ENCODE peak calls at places on chromosomes 11 and 22, in seven cellular contexts. One of them, this sample, is unnamed.

GRCh38 chr11:118435233-118435892 is 929 bp upstream of the KMT2A start:
- DNase-seq in endothelial cell of umbilical vein: peak
- DNase-seq in cardiac muscle cell: peak
- DNase-seq in effector memory CD8-positive, alpha-beta T cell: no peak
- DNase-seq in anterior cingulate cortex: no peak
- DNase-seq in NCI-H82: peak
- DNase-seq in NCI-H510A treated with DMSO at 0.1 percent for 48 hours: peak
- DNase-seq in this sample: peak

GRCh38 chr11:114057147-114057546 is 2.4 kb upstream of the ZBTB16 start:
- DNase-seq in endothelial cell of umbilical vein: peak
- DNase-seq in cardiac muscle cell: no peak
- DNase-seq in effector memory CD8-positive, alpha-beta T cell: no peak
- DNase-seq in anterior cingulate cortex: no peak
- DNase-seq in NCI-H82: no peak
- DNase-seq in NCI-H510A treated with DMSO at 0.1 percent for 48 hours: no peak
- DNase-seq in this sample: no peak

GRCh38 chr11:1827095-1827797 is 7.5 kb upstream of the SYT8 start:
- DNase-seq in endothelial cell of umbilical vein: peak
- DNase-seq in cardiac muscle cell: peak
- DNase-seq in effector memory CD8-positive, alpha-beta T cell: no peak
- DNase-seq in anterior cingulate cortex: no peak
- DNase-seq in NCI-H82: no peak
- DNase-seq in NCI-H510A treated with DMSO at 0.1 percent for 48 hours: peak
- DNase-seq in this sample: no peak

GRCh38 chr22:19680911-19681862 is 33.1 kb upstream of the SEPTIN5 start:
- DNase-seq in endothelial cell of umbilical vein: no peak
- DNase-seq in cardiac muscle cell: no peak
- DNase-seq in effector memory CD8-positive, alpha-beta T cell: no peak
- DNase-seq in anterior cingulate cortex: no peak
- DNase-seq in NCI-H82: no peak
- DNase-seq in NCI-H510A treated with DMSO at 0.1 percent for 48 hours: no peak
- DNase-seq in this sample: no peak

GRCh38 chr11:8066036-8066910 is 14.7 kb upstream of the TUB start:
- DNase-seq in endothelial cell of umbilical vein: no peak
- DNase-seq in cardiac muscle cell: no peak
- DNase-seq in effector memory CD8-positive, alpha-beta T cell: no peak
- DNase-seq in anterior cingulate cortex: no peak
- DNase-seq in NCI-H82: no peak
- DNase-seq in NCI-H510A treated with DMSO at 0.1 percent for 48 hours: no peak
- DNase-seq in this sample: no peak

GRCh38 chr11:103842795-103843194 is 193.6 kb upstream of the DDI1 start:
- DNase-seq in endothelial cell of umbilical vein: peak
- DNase-seq in cardiac muscle cell: peak
- DNase-seq in effector memory CD8-positive, alpha-beta T cell: no peak
- DNase-seq in anterior cingulate cortex: no peak
- DNase-seq in NCI-H82: peak
- DNase-seq in NCI-H510A treated with DMSO at 0.1 percent for 48 hours: no peak
- DNase-seq in this sample: no peak

GRCh38 chr22:46053563-46054090 is 76.7 kb upstream of the WNT7B start:
- DNase-seq in endothelial cell of umbilical vein: peak
- DNase-seq in cardiac muscle cell: peak
- DNase-seq in effector memory CD8-positive, alpha-beta T cell: peak
- DNase-seq in anterior cingulate cortex: peak
- DNase-seq in NCI-H82: no peak
- DNase-seq in NCI-H510A treated with DMSO at 0.1 percent for 48 hours: peak
- DNase-seq in this sample: peak

GRCh38 chr22:25028841-25029141 is 76.3 kb downstream of the KIAA1671 start:
- DNase-seq in endothelial cell of umbilical vein: no peak
- DNase-seq in cardiac muscle cell: no peak
- DNase-seq in effector memory CD8-positive, alpha-beta T cell: no peak
- DNase-seq in anterior cingulate cortex: no peak
- DNase-seq in NCI-H82: no peak
- DNase-seq in NCI-H510A treated with DMSO at 0.1 percent for 48 hours: no peak
- DNase-seq in this sample: no peak

GRCh38 chr22:39454385-39454871 is 2.4 kb upstream of the MGAT3 start:
- DNase-seq in endothelial cell of umbilical vein: no peak
- DNase-seq in cardiac muscle cell: peak
- DNase-seq in effector memory CD8-positive, alpha-beta T cell: no peak
- DNase-seq in anterior cingulate cortex: no peak
- DNase-seq in NCI-H82: no peak
- DNase-seq in NCI-H510A treated with DMSO at 0.1 percent for 48 hours: no peak
- DNase-seq in this sample: no peak

GRCh38 chr11:128845334-128845780 is 21.7 kb downstream of the KCNJ1 start:
- DNase-seq in endothelial cell of umbilical vein: no peak
- DNase-seq in cardiac muscle cell: no peak
- DNase-seq in effector memory CD8-positive, alpha-beta T cell: no peak
- DNase-seq in anterior cingulate cortex: no peak
- DNase-seq in NCI-H82: no peak
- DNase-seq in NCI-H510A treated with DMSO at 0.1 percent for 48 hours: no peak
- DNase-seq in this sample: no peak

GRCh38 chr22:39244496-39245129 is at the start of gene PDGFB:
- DNase-seq in endothelial cell of umbilical vein: peak
- DNase-seq in cardiac muscle cell: peak
- DNase-seq in effector memory CD8-positive, alpha-beta T cell: no peak
- DNase-seq in anterior cingulate cortex: no peak
- DNase-seq in NCI-H82: no peak
- DNase-seq in NCI-H510A treated with DMSO at 0.1 percent for 48 hours: peak
- DNase-seq in this sample: peak

GRCh38 chr11:10693509-10694071 is at the start of gene IRAG1:
- DNase-seq in endothelial cell of umbilical vein: no peak
- DNase-seq in cardiac muscle cell: peak
- DNase-seq in effector memory CD8-positive, alpha-beta T cell: no peak
- DNase-seq in anterior cingulate cortex: no peak
- DNase-seq in NCI-H82: peak
- DNase-seq in NCI-H510A treated with DMSO at 0.1 percent for 48 hours: no peak
- DNase-seq in this sample: no peak

GRCh38 chr11:108866781-108867180 is 201.9 kb downstream of the DDX10 start:
- DNase-seq in endothelial cell of umbilical vein: no peak
- DNase-seq in cardiac muscle cell: no peak
- DNase-seq in effector memory CD8-positive, alpha-beta T cell: no peak
- DNase-seq in anterior cingulate cortex: no peak
- DNase-seq in NCI-H82: no peak
- DNase-seq in NCI-H510A treated with DMSO at 0.1 percent for 48 hours: no peak
- DNase-seq in this sample: no peak

GRCh38 chr11:102109896-102110760 is at the start of gene YAP1:
- DNase-seq in endothelial cell of umbilical vein: peak
- DNase-seq in cardiac muscle cell: peak
- DNase-seq in effector memory CD8-positive, alpha-beta T cell: peak
- DNase-seq in anterior cingulate cortex: no peak
- DNase-seq in NCI-H82: peak
- DNase-seq in NCI-H510A treated with DMSO at 0.1 percent for 48 hours: peak
- DNase-seq in this sample: peak

GRCh38 chr11:19953909-19954308 is 206.4 kb downstream of the DBX1 start:
- DNase-seq in endothelial cell of umbilical vein: peak
- DNase-seq in cardiac muscle cell: peak
- DNase-seq in effector memory CD8-positive, alpha-beta T cell: no peak
- DNase-seq in anterior cingulate cortex: no peak
- DNase-seq in NCI-H82: peak
- DNase-seq in NCI-H510A treated with DMSO at 0.1 percent for 48 hours: peak
- DNase-seq in this sample: no peak

GRCh38 chr11:99148352-99148751 is 127.6 kb downstream of the CNTN5 start:
- DNase-seq in endothelial cell of umbilical vein: no peak
- DNase-seq in cardiac muscle cell: no peak
- DNase-seq in effector memory CD8-positive, alpha-beta T cell: no peak
- DNase-seq in anterior cingulate cortex: no peak
- DNase-seq in NCI-H82: no peak
- DNase-seq in NCI-H510A treated with DMSO at 0.1 percent for 48 hours: no peak
- DNase-seq in this sample: no peak

GRCh38 chr11:118283311-118283636 is 19.2 kb upstream of the MPZL2 start:
- DNase-seq in endothelial cell of umbilical vein: no peak
- DNase-seq in cardiac muscle cell: no peak
- DNase-seq in effector memory CD8-positive, alpha-beta T cell: no peak
- DNase-seq in anterior cingulate cortex: no peak
- DNase-seq in NCI-H82: no peak
- DNase-seq in NCI-H510A treated with DMSO at 0.1 percent for 48 hours: no peak
- DNase-seq in this sample: no peak

GRCh38 chr11:35662649-35663407 is at the start of gene TRIM44:
- DNase-seq in endothelial cell of umbilical vein: peak
- DNase-seq in cardiac muscle cell: peak
- DNase-seq in effector memory CD8-positive, alpha-beta T cell: peak
- DNase-seq in anterior cingulate cortex: peak
- DNase-seq in NCI-H82: peak
- DNase-seq in NCI-H510A treated with DMSO at 0.1 percent for 48 hours: peak
- DNase-seq in this sample: peak

GRCh38 chr22:17772963-17773605 is 1.2 kb downstream of the BID start:
- DNase-seq in endothelial cell of umbilical vein: no peak
- DNase-seq in cardiac muscle cell: peak
- DNase-seq in effector memory CD8-positive, alpha-beta T cell: no peak
- DNase-seq in anterior cingulate cortex: no peak
- DNase-seq in NCI-H82: peak
- DNase-seq in NCI-H510A treated with DMSO at 0.1 percent for 48 hours: no peak
- DNase-seq in this sample: no peak

GRCh38 chr22:36471341-36471821 is 10.1 kb downstream of the TXN2 start:
- DNase-seq in endothelial cell of umbilical vein: no peak
- DNase-seq in cardiac muscle cell: peak
- DNase-seq in effector memory CD8-positive, alpha-beta T cell: no peak
- DNase-seq in anterior cingulate cortex: no peak
- DNase-seq in NCI-H82: no peak
- DNase-seq in NCI-H510A treated with DMSO at 0.1 percent for 48 hours: no peak
- DNase-seq in this sample: no peak

GRCh38 chr22:50218996-50219727 is 18.4 kb downstream of the SELENOO start:
- DNase-seq in endothelial cell of umbilical vein: peak
- DNase-seq in cardiac muscle cell: peak
- DNase-seq in effector memory CD8-positive, alpha-beta T cell: no peak
- DNase-seq in anterior cingulate cortex: no peak
- DNase-seq in NCI-H82: peak
- DNase-seq in NCI-H510A treated with DMSO at 0.1 percent for 48 hours: no peak
- DNase-seq in this sample: peak

GRCh38 chr22:23180301-23180892 is at the start of gene BCR:
- DNase-seq in endothelial cell of umbilical vein: peak
- DNase-seq in cardiac muscle cell: peak
- DNase-seq in effector memory CD8-positive, alpha-beta T cell: peak
- DNase-seq in anterior cingulate cortex: no peak
- DNase-seq in NCI-H82: peak
- DNase-seq in NCI-H510A treated with DMSO at 0.1 percent for 48 hours: no peak
- DNase-seq in this sample: peak